ENCODE peak calls at places on chromosomes 13 and 19, in five cellular contexts. R, X, Q, I and D are unnamed samples.

GRCh38 chr13:65336916-65337315 is 1893.2 kb downstream of the PCDH9 start:
- DNase-seq in R (no peak), X (no peak), Q (no peak), I (no peak), D (no peak)

GRCh38 chr19:31338069-31338767 is 11.0 kb downstream of the TSHZ3 start:
- DNase-seq in R (peak; percentile 81), X (no peak), Q (peak; percentile 44), I (no peak), D (no peak)

GRCh38 chr19:29084266-29084665 is 128.7 kb downstream of the UQCRFS1 start:
- DNase-seq in R (no peak), X (no peak), Q (no peak), I (no peak), D (no peak)

GRCh38 chr19:12825259-12826131 is 8.9 kb downstream of the RTBDN start:
- DNase-seq in R (no peak), X (no peak), Q (no peak), I (no peak), D (no peak)

GRCh38 chr13:93769126-93769525 is 542.5 kb downstream of the GPC6 start:
- DNase-seq in R (peak; percentile 16), X (no peak), Q (no peak), I (no peak), D (no peak)

GRCh38 chr13:76016799-76017198 is 380.7 kb downstream of the LMO7 start:
- DNase-seq in R (no peak), X (no peak), Q (no peak), I (peak; percentile 35), D (peak; percentile 5)

GRCh38 chr19:4622695-4623421 is 16.5 kb upstream of the TNFAIP8L1 start:
- DNase-seq in R (no peak), X (no peak), Q (no peak), I (no peak), D (no peak)

GRCh38 chr19:5676711-5677110 is 3.6 kb downstream of the MICOS13 start:
- DNase-seq in R (peak; percentile 26), X (no peak), Q (no peak), I (peak; percentile 5), D (no peak)

GRCh38 chr13:49439609-49440008 is 4.3 kb downstream of the CAB39L start:
- DNase-seq in R (no peak), X (no peak), Q (no peak), I (no peak), D (no peak)

GRCh38 chr19:7346488-7346971 is 2.2 kb upstream of the ARHGEF18 start:
- DNase-seq in R (no peak), X (no peak), Q (no peak), I (no peak), D (no peak)

GRCh38 chr19:23482829-23483228 is 87.6 kb upstream of the ZNF91 start:
- DNase-seq in R (no peak), X (no peak), Q (no peak), I (no peak), D (no peak)

GRCh38 chr19:14550201-14550754 is 20.9 kb downstream of the TECR start:
- DNase-seq in R (no peak), X (no peak), Q (no peak), I (no peak), D (no peak)

GRCh38 chr13:94548382-94549240 is 47.3 kb downstream of the TGDS start:
- DNase-seq in R (peak; percentile 73), X (peak; percentile 66), Q (peak; percentile 47), I (peak; percentile 80), D (peak; percentile 26)

GRCh38 chr19:11138659-11139526 is 16.7 kb downstream of the SPC24 start:
- DNase-seq in R (peak; percentile 80), X (peak; percentile 76), Q (peak; percentile 86), I (no peak), D (no peak)

GRCh38 chr19:55452381-55453325 is 8.8 kb downstream of the ISOC2 start:
- DNase-seq in R (peak; percentile 86), X (peak; percentile 95), Q (peak; percentile 80), I (no peak), D (no peak)

GRCh38 chr19:8486661-8487136 is 15.7 kb downstream of the PRAM1 start:
- DNase-seq in R (no peak), X (no peak), Q (no peak), I (no peak), D (no peak)

GRCh38 chr13:52599853-52600603 is 42.2 kb upstream of the HNRNPA1L2 start:
- DNase-seq in R (peak; percentile 57), X (peak; percentile 64), Q (peak; percentile 25), I (peak; percentile 22), D (no peak)

GRCh38 chr19:16315825-16316505 is 8.7 kb upstream of the KLF2 start:
- DNase-seq in R (peak; percentile 76), X (no peak), Q (peak; percentile 30), I (no peak), D (no peak)

GRCh38 chr19:33794578-33795369 is 1.9 kb upstream of the KCTD15 start:
- DNase-seq in R (peak; percentile 66), X (no peak), Q (peak; percentile 54), I (no peak), D (no peak)

GRCh38 chr19:5067666-5068065 is 98.8 kb downstream of the KDM4B start:
- DNase-seq in R (no peak), X (no peak), Q (no peak), I (no peak), D (no peak)

GRCh38 chr13:50529154-50529882 is 314.2 kb downstream of the DLEU7 start:
- DNase-seq in R (peak; percentile 73), X (peak; percentile 71), Q (peak; percentile 88), I (no peak), D (no peak)

GRCh38 chr13:23554000-23554399 is 16.2 kb upstream of the TNFRSF19 start:
- DNase-seq in R (no peak), X (no peak), Q (no peak), I (no peak), D (no peak)

GRCh38 chr13:105956891-105957290 is 578.6 kb downstream of the EFNB2 start:
- DNase-seq in R (no peak), X (no peak), Q (no peak), I (no peak), D (no peak)

GRCh38 chr19:403221-404036 is 5.5 kb downstream of the C2CD4C start:
- DNase-seq in R (no peak), X (peak; percentile 42), Q (no peak), I (no peak), D (no peak)

GRCh38 chr19:7545904-7546303 is 10.4 kb downstream of the PNPLA6 start:
- DNase-seq in R (no peak), X (no peak), Q (no peak), I (no peak), D (no peak)

GRCh38 chr13:95123726-95124125 is 177.5 kb downstream of the ABCC4 start:
- DNase-seq in R (no peak), X (no peak), Q (no peak), I (no peak), D (no peak)

GRCh38 chr19:4007021-4007835 is at the start of gene PIAS4:
- DNase-seq in R (peak; percentile 97), X (peak; percentile 96), Q (peak; percentile 97), I (peak; percentile 99), D (peak; percentile 84)

GRCh38 chr13:64347662-64348061 is 2882.5 kb downstream of the PCDH9 start:
- DNase-seq in R (no peak), X (no peak), Q (no peak), I (no peak), D (no peak)

GRCh38 chr13:32025730-32026129 is 5.8 kb upstream of the FRY start:
- DNase-seq in R (no peak), X (no peak), Q (no peak), I (no peak), D (no peak)

DNA sequence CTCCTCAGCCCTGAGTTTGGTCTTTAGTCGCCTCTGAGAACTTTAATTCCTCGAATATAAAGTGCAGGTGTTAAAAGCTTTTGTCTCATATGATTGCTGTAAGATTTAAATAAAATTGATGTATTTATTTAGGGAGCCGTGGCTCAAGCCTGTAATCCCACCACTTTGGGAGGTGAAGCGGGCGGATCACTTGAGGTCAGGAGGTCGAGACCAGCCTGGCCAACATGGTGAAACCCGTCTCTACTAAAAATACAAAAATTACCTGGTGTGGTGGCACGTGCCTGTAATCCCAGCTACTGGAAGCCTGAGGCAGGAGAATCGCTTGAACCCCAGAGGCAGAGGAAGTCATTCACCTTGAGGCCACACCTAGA is 559 bp upstream of the SLC1A5 start:
- DNase-seq in R (no peak), X (no peak), Q (no peak), I (no peak), D (no peak)
- H3K4me3 ChIP-seq in R (no peak overlapping the region), X (peak overlapping the region; percentile 51), Q (peak overlapping the region; percentile 72), I (no peak overlapping the region), D (no peak overlapping the region)

GRCh38 chr13:36480726-36481485 is 48.6 kb downstream of the CCNA1 start:
- DNase-seq in R (no peak), X (no peak), Q (no peak), I (no peak), D (no peak)

GRCh38 chr13:36476661-36477060 is 44.4 kb downstream of the CCNA1 start:
- DNase-seq in R (no peak), X (no peak), Q (no peak), I (no peak), D (no peak)

GRCh38 chr13:36475468-36475867 is 43.2 kb downstream of the CCNA1 start:
- DNase-seq in R (no peak), X (no peak), Q (no peak), I (no peak), D (no peak)
- TF ChIP-seq CTCF in R (no peak), X (no peak), Q (no peak), I (no peak), D (no peak)

GRCh38 chr19:47239610-47240296 is 8.8 kb upstream of the BBC3 start:
- DNase-seq in R (peak; percentile 67), X (peak; percentile 96), Q (peak; percentile 40), I (peak; percentile 73), D (no peak)
- H3K4me3 ChIP-seq in R (peak overlapping the region; percentile 18), X (peak overlapping the region; percentile 62), Q (peak overlapping the region; percentile 40), I (peak overlapping the region; percentile 48), D (no peak overlapping the region)

GRCh38 chr13:79530270-79530669 is 49.3 kb downstream of the NDFIP2 start:
- DNase-seq in R (no peak), X (no peak), Q (no peak), I (no peak), D (no peak)

GRCh38 chr13:79533781-79534400 is 52.9 kb downstream of the NDFIP2 start:
- DNase-seq in R (no peak), X (no peak), Q (no peak), I (no peak), D (no peak)

GRCh38 chr13:79538757-79539156 is 57.8 kb downstream of the NDFIP2 start:
- DNase-seq in R (no peak), X (no peak), Q (no peak), I (no peak), D (no peak)

GRCh38 chr13:79531542-79532239 is 50.7 kb downstream of the NDFIP2 start:
- DNase-seq in R (no peak), X (no peak), Q (no peak), I (no peak), D (no peak)

GRCh38 chr13:79534596-79534995 is 53.6 kb downstream of the NDFIP2 start:
- DNase-seq in R (no peak), X (no peak), Q (no peak), I (no peak), D (no peak)
- TF ChIP-seq CTCF in R (no peak), X (no peak), Q (no peak), I (no peak), D (no peak)